ENCODE peak calls at places on chromosomes 3 and 15, in seven cellular contexts. P is HTR-8/SVneo; G is activated naive CD4-positive, alpha-beta T cell treated with anti-CD3 and anti-CD28 coated beads for 36 hours; Q is left colon; N is amniotic stem cell; R is GM19239; F is epithelial cell of esophagus. L is an unnamed sample.
A peak's percentile ranks its signal among the peaks of the same experiment; 100 is the strongest.

GRCh38 chr3:77426531-77426930 is 386.6 kb downstream of the ROBO2 start:
- DNase-seq in P (no peak), G (no peak), Q (no peak), N (no peak), R (no peak), F (no peak), L (no peak)

GRCh38 chr3:11591401-11592266 is 52.1 kb downstream of the VGLL4 start:
- DNase-seq in P (no peak), G (no peak), Q (no peak), N (no peak), R (no peak), F (peak; percentile 54), L (no peak)

GRCh38 chr3:126781889-126782491 is 78.0 kb downstream of the CHCHD6 start:
- DNase-seq in P (no peak), G (no peak), Q (no peak), N (peak; percentile 31), R (no peak), F (peak; percentile 87), L (no peak)

GRCh38 chr3:60086811-60087210 is 1037.0 kb upstream of the CFAP20DC start:
- DNase-seq in P (peak; percentile 5), G (peak; percentile 78), Q (no peak), N (no peak), R (no peak), F (peak; percentile 23), L (peak; percentile 19)

GRCh38 chr3:126924458-126924857 is 58.5 kb upstream of the PLXNA1 start:
- DNase-seq in P (no peak), G (no peak), Q (no peak), N (no peak), R (no peak), F (no peak), L (no peak)

GRCh38 chr3:196063456-196063855 is 18.4 kb downstream of the TFRC start:
- DNase-seq in P (no peak), G (no peak), Q (no peak), N (no peak), R (no peak), F (no peak), L (no peak)

GRCh38 chr15:29612096-29612495 is 210.2 kb downstream of the TJP1 start:
- DNase-seq in P (peak; percentile 71), G (no peak), Q (no peak), N (peak; percentile 41), R (no peak), F (no peak), L (no peak)

GRCh38 chr3:152285509-152285908 is 16.8 kb downstream of the MBNL1 start:
- DNase-seq in P (no peak), G (no peak), Q (no peak), N (no peak), R (no peak), F (no peak), L (no peak)

GRCh38 chr15:31159837-31160236 is 58.3 kb upstream of the TRPM1 start:
- DNase-seq in P (no peak), G (no peak), Q (no peak), N (no peak), R (no peak), F (no peak), L (no peak)

GRCh38 chr15:57548835-57549234 is 42.9 kb upstream of the MYZAP start:
- DNase-seq in P (no peak), G (no peak), Q (peak; percentile 60), N (no peak), R (no peak), F (no peak), L (no peak)

GRCh38 chr3:73029321-73029796 is 32.1 kb upstream of the EBLN2 start:
- DNase-seq in P (peak; percentile 48), G (no peak), Q (no peak), N (no peak), R (no peak), F (peak; percentile 92), L (no peak)

GRCh38 chr3:21778715-21779114 is 27.7 kb upstream of the ZNF385D start:
- DNase-seq in P (no peak), G (no peak), Q (no peak), N (no peak), R (no peak), F (no peak), L (no peak)

GRCh38 chr15:61106886-61107285 is 122.2 kb downstream of the RORA start:
- DNase-seq in P (no peak), G (no peak), Q (no peak), N (no peak), R (no peak), F (no peak), L (no peak)

GRCh38 chr15:64213646-64214045 is 50.8 kb upstream of the PPIB start:
- DNase-seq in P (no peak), G (no peak), Q (no peak), N (no peak), R (no peak), F (peak; percentile 4), L (no peak)

GRCh38 chr3:94001825-94002495 is 22.0 kb downstream of the ARL13B start:
- DNase-seq in P (no peak), G (no peak), Q (no peak), N (no peak), R (no peak), F (no peak), L (no peak)

GRCh38 chr15:69760890-69761568 is 308.4 kb downstream of the RPLP1 start:
- DNase-seq in P (peak; percentile 92), G (peak; percentile 93), Q (peak; percentile 49), N (peak; percentile 96), R (peak; percentile 10), F (peak; percentile 65), L (peak; percentile 56)

GRCh38 chr3:186582541-186582940 is 12.0 kb downstream of the DNAJB11 start:
- DNase-seq in P (no peak), G (no peak), Q (no peak), N (no peak), R (no peak), F (no peak), L (no peak)

GRCh38 chr15:40088929-40089755 is 19.5 kb downstream of the BMF start:
- DNase-seq in P (no peak), G (no peak), Q (no peak), N (no peak), R (no peak), F (no peak), L (no peak)

GRCh38 chr15:29312387-29312786 is 42.8 kb upstream of the NSMCE3 start:
- DNase-seq in P (no peak), G (no peak), Q (no peak), N (peak; percentile 36), R (no peak), F (no peak), L (no peak)

GRCh38 chr3:138066383-138066782 is 49.0 kb downstream of the DZIP1L start:
- DNase-seq in P (no peak), G (peak; percentile 66), Q (no peak), N (no peak), R (no peak), F (no peak), L (peak; percentile 65)

GRCh38 chr3:30659270-30660127 is 53.1 kb downstream of the TGFBR2 start:
- DNase-seq in P (peak; percentile 56), G (no peak), Q (no peak), N (peak; percentile 85), R (no peak), F (peak; percentile 79), L (no peak)

GRCh38 chr3:11568503-11569155 is 75.1 kb downstream of the VGLL4 start:
- DNase-seq in P (peak; percentile 82), G (no peak), Q (no peak), N (peak; percentile 75), R (no peak), F (peak; percentile 89), L (no peak)

GRCh38 chr3:47469616-47470015 is 6.1 kb downstream of the SCAP start:
- DNase-seq in P (no peak), G (no peak), Q (no peak), N (no peak), R (no peak), F (peak; percentile 12), L (no peak)

GRCh38 chr15:39830166-39830565 is 47.5 kb upstream of the FSIP1 start:
- DNase-seq in P (no peak), G (no peak), Q (no peak), N (no peak), R (no peak), F (no peak), L (no peak)

GRCh38 chr3:110180733-110181132 is 843.4 kb upstream of the DPPA4 start:
- DNase-seq in P (no peak), G (no peak), Q (no peak), N (no peak), R (no peak), F (no peak), L (no peak)

GRCh38 chr15:90227336-90227735 is 6.4 kb downstream of the CIB1 start:
- DNase-seq in P (no peak), G (no peak), Q (no peak), N (no peak), R (no peak), F (no peak), L (no peak)

GRCh38 chr3:177451940-177452484 is 254.7 kb upstream of the TBL1XR1 start:
- DNase-seq in P (no peak), G (no peak), Q (no peak), N (peak; percentile 37), R (no peak), F (peak; percentile 79), L (no peak)

GRCh38 chr3:118802325-118803095 is 232.1 kb downstream of the IGSF11 start:
- DNase-seq in P (no peak), G (no peak), Q (no peak), N (no peak), R (no peak), F (no peak), L (no peak)

GRCh38 chr15:32119694-32120330 is 89.5 kb downstream of the CHRNA7 start:
- DNase-seq in P (no peak), G (no peak), Q (no peak), N (no peak), R (no peak), F (no peak), L (no peak)

GRCh38 chr15:50418041-50418583 is 6.1 kb upstream of the USP8 start:
- DNase-seq in P (no peak), G (no peak), Q (no peak), N (no peak), R (no peak), F (no peak), L (no peak)

GRCh38 chr3:50250514-50250913 is 14.5 kb downstream of the GNAI2 start:
- DNase-seq in P (no peak), G (no peak), Q (no peak), N (no peak), R (no peak), F (no peak), L (no peak)

GRCh38 chr3:76403556-76403955 is 618.2 kb upstream of the ZNF717 start:
- DNase-seq in P (peak; percentile 10), G (no peak), Q (no peak), N (peak; percentile 6), R (no peak), F (no peak), L (no peak)

GRCh38 chr3:75224419-75224818 is 439.7 kb upstream of the FRG2C start:
- DNase-seq in P (no peak), G (no peak), Q (no peak), N (no peak), R (no peak), F (peak; percentile 17), L (no peak)

GRCh38 chr3:77699292-77699691 is 659.4 kb downstream of the ROBO2 start:
- DNase-seq in P (no peak), G (no peak), Q (no peak), N (no peak), R (no peak), F (no peak), L (no peak)

L was measured in GM13977.